ENCODE peak calls at places on chromosomes 3 and 15, in seven cellular contexts. U is ELR; M is stimulated activated CD8-positive, alpha-beta memory T cell treated with anti-CD3 and anti-CD28 coated beads, Interleukin-7, amount 100 ng/mL, for 24 hours; J is OCI-M1; N is kidney glomerular epithelial cell; I is SW480; G is H7. D is an unnamed sample.

GRCh38 chr15:98855815-98856539 is 151.6 kb downstream of the PGPEP1L start:
- DNase-seq in U (no peak), I (no peak), J (no peak), G (no peak), M (no peak), N (no peak), D (no peak)

GRCh38 chr15:37137221-37137620 is 36.9 kb upstream of the MEIS2 start:
- DNase-seq in U (no peak), N (no peak), I (no peak), J (no peak), M (no peak), G (no peak), D (no peak)

GRCh38 chr15:84034831-84035753 is 200.5 kb upstream of the GOLGA6L4 start:
- DNase-seq in G (peak), N (peak), M (no peak), U (peak), J (peak), I (peak), D (no peak)

GRCh38 chr3:23667536-23668429 is 138.0 kb upstream of the UBE2E1 start:
- DNase-seq in M (no peak), G (no peak), N (no peak), I (peak), J (no peak), U (peak), D (no peak)

GRCh38 chr3:61381745-61382392 is 130.6 kb upstream of the FHIT start:
- DNase-seq in U (peak), J (peak), N (peak), I (peak), G (peak), M (no peak), D (no peak)

GRCh38 chr3:161371441-161372320 is at the start of gene SPTSSB:
- DNase-seq in G (peak), J (peak), M (no peak), I (peak), N (peak), U (peak), D (peak)

GRCh38 chr3:17577795-17578520 is 164.5 kb downstream of the TBC1D5 start:
- DNase-seq in M (no peak), G (no peak), J (no peak), U (no peak), N (no peak), I (no peak), D (no peak)

GRCh38 chr15:69599271-69599670 is 146.7 kb downstream of the RPLP1 start:
- DNase-seq in J (no peak), U (no peak), N (no peak), I (no peak), M (no peak), G (no peak), D (no peak)

GRCh38 chr3:30273304-30274072 is 332.9 kb upstream of the TGFBR2 start:
- DNase-seq in I (no peak), N (peak), M (no peak), U (no peak), J (no peak), G (no peak), D (no peak)

GRCh38 chr3:63814300-63814699 is 4.8 kb upstream of the C3orf49 start:
- DNase-seq in N (no peak), G (peak), U (peak), J (peak), I (no peak), M (no peak), D (no peak)

GRCh38 chr3:133821767-133822638 is 16.4 kb downstream of the SRPRB start:
- DNase-seq in I (no peak), N (peak), M (no peak), J (peak), G (peak), U (peak), D (no peak)

GRCh38 chr3:10550705-10551104 is 45.3 kb upstream of the ATP2B2 start:
- DNase-seq in J (no peak), U (no peak), M (no peak), I (no peak), N (no peak), G (no peak), D (no peak)

GRCh38 chr3:99825239-99825638 is 7.6 kb downstream of the CMSS1 start:
- DNase-seq in M (no peak), I (peak), J (peak), U (peak), G (no peak), N (peak), D (no peak)

GRCh38 chr15:50353251-50353998 is 1.6 kb downstream of the GABPB1 start:
- DNase-seq in N (peak), M (no peak), G (no peak), J (peak), U (peak), I (peak), D (no peak)

GRCh38 chr3:134426660-134427181 is 52.5 kb upstream of the AMOTL2 start:
- DNase-seq in G (no peak), N (peak), U (peak), I (no peak), J (no peak), M (no peak), D (no peak)

GRCh38 chr3:146163584-146163983 is 2.6 kb upstream of the PLOD2 start:
- DNase-seq in M (no peak), U (peak), G (no peak), N (peak), J (no peak), I (peak), D (no peak)

GRCh38 chr15:71485094-71485693 is 325.2 kb upstream of the NR2E3 start:
- DNase-seq in M (no peak), U (peak), G (peak), I (no peak), J (peak), N (no peak), D (no peak)

GRCh38 chr15:63037996-63038720 is 4.4 kb upstream of the TPM1 start:
- DNase-seq in G (no peak), N (no peak), M (no peak), I (no peak), U (no peak), J (no peak), D (no peak)

GRCh38 chr3:57130426-57131209 is 34.5 kb downstream of the IL17RD start:
- DNase-seq in U (no peak), M (no peak), N (no peak), J (no peak), I (peak), G (peak), D (no peak)

GRCh38 chr3:54634122-54634469 is 293.8 kb downstream of the LRTM1 start:
- DNase-seq in J (no peak), G (no peak), M (no peak), N (no peak), U (no peak), I (no peak), D (no peak)

GRCh38 chr15:95998935-95999334 is 331.6 kb upstream of the NR2F2 start:
- DNase-seq in J (no peak), M (no peak), G (no peak), U (no peak), N (no peak), I (no peak), D (no peak)

GRCh38 chr3:24264011-24264410 is 230.6 kb downstream of the THRB start:
- DNase-seq in G (no peak), N (no peak), M (no peak), I (no peak), U (no peak), J (no peak), D (no peak)

GRCh38 chr3:38907426-38907825 is 91.4 kb upstream of the SCN10A start:
- DNase-seq in U (peak), J (no peak), I (peak), G (no peak), N (no peak), M (no peak), D (no peak)

GRCh38 chr3:167318996-167319615 is 61.0 kb downstream of the ZBBX start:
- DNase-seq in J (peak), M (no peak), N (no peak), U (no peak), G (no peak), I (no peak), D (no peak)

GRCh38 chr3:198079771-198080520 is 119.9 kb downstream of the LMLN start:
- DNase-seq in M (no peak), N (no peak), U (peak), J (peak), G (peak), I (peak), D (no peak)

GRCh38 chr3:120853416-120853815 is 54.6 kb upstream of the STXBP5L start:
- DNase-seq in M (no peak), N (no peak), G (no peak), J (no peak), I (no peak), U (no peak), D (no peak)

GRCh38 chr15:101088788-101089578 is 162.9 kb downstream of the CHSY1 start:
- DNase-seq in M (peak), J (peak), N (peak), I (peak), U (peak), G (peak), D (peak)

GRCh38 chr3:195815169-195815771 is 3.5 kb upstream of the MUC4 start:
- DNase-seq in N (no peak), G (no peak), M (no peak), J (no peak), I (peak), U (peak), D (no peak)

GRCh38 chr3:52062499-52062898 is 6.1 kb upstream of the DUSP7 start:
- DNase-seq in M (no peak), U (peak), I (peak), G (no peak), J (no peak), N (peak), D (peak)

GRCh38 chr3:147699175-147699838 is 290.1 kb downstream of the ZIC1 start:
- DNase-seq in U (peak), I (no peak), G (no peak), N (peak), M (no peak), J (peak), D (no peak)

GRCh38 chr3:127697531-127698240 is 24.9 kb downstream of the ABTB1 start:
- DNase-seq in J (peak), G (peak), M (no peak), I (peak), N (no peak), U (peak), D (peak)

GRCh38 chr15:70781236-70781635 is 17.9 kb upstream of the UACA start:
- DNase-seq in G (no peak), U (peak), M (no peak), N (no peak), I (peak), J (no peak), D (no peak)

GRCh38 chr3:12630292-12630691 is 33.6 kb downstream of the RAF1 start:
- DNase-seq in I (no peak), G (no peak), N (no peak), M (no peak), J (no peak), U (no peak), D (no peak)

GRCh38 chr3:11655188-11655928 is 11.6 kb upstream of the VGLL4 start:
- DNase-seq in I (no peak), G (peak), J (peak), U (peak), N (no peak), M (no peak), D (no peak)

GRCh38 chr15:66027268-66027806 is 158.0 kb downstream of the RAB11A start:
- DNase-seq in I (peak), J (no peak), M (no peak), N (no peak), G (no peak), U (peak), D (no peak)

GRCh38 chr15:99228120-99228770 is 21.1 kb downstream of the TTC23 start:
- DNase-seq in M (no peak), N (no peak), I (no peak), U (no peak), J (no peak), G (no peak), D (no peak)

GRCh38 chr3:168021737-168022450 is 73.8 kb downstream of the GOLIM4 start:
- DNase-seq in N (no peak), G (no peak), I (no peak), M (no peak), J (no peak), U (no peak), D (no peak)

GRCh38 chr3:99499235-99499798 is 139.1 kb upstream of the COL8A1 start:
- DNase-seq in I (peak), U (peak), G (peak), N (peak), J (peak), M (no peak), D (no peak)

GRCh38 chr3:40631341-40631995 is 106.7 kb downstream of the ZNF621 start:
- DNase-seq in N (no peak), G (no peak), U (no peak), J (no peak), I (peak), M (no peak), D (no peak)